ENCODE peak calls at places on chromosomes 6 and 20, in five cellular contexts. I is SK-N-SH, O is GM12878, P is HCT116, E is HepG2. A is an unnamed sample.

GRCh38 chr6:90093558-90094073 is 199.3 kb downstream of the GJA10 start:
- DNase-seq in O (no peak), I (no peak), P (no peak), E (no peak), A (no peak)

GRCh38 chr20:37379967-37380828 is 34.3 kb downstream of the SRC start:
- DNase-seq in E (peak), P (no peak), I (peak), O (no peak), A (no peak)

GRCh38 chr6:115896538-115897129 is 164.1 kb downstream of the FRK start:
- DNase-seq in E (peak), I (peak), P (peak), O (no peak), A (peak)

GRCh38 chr6:155278319-155279049 is 14.7 kb downstream of the CLDN20 start:
- DNase-seq in P (no peak), O (no peak), E (no peak), I (no peak), A (no peak)

GRCh38 chr6:149566372-149567193 is at the start of gene GINM1:
- DNase-seq in P (no peak), E (peak), I (peak), O (no peak), A (no peak)

GRCh38 chr6:150719099-150719767 is 119.5 kb downstream of the PLEKHG1 start:
- DNase-seq in I (no peak), P (no peak), E (no peak), O (no peak), A (no peak)

GRCh38 chr6:116596815-116597214 is 19.5 kb upstream of the RSPH4A start:
- DNase-seq in E (peak), I (no peak), P (no peak), O (no peak), A (peak)

GRCh38 chr6:87929843-87930288 is 117.8 kb upstream of the SPACA1 start:
- DNase-seq in P (peak), I (peak), E (peak), O (peak), A (peak)

GRCh38 chr6:110130362-110130761 is 49.1 kb downstream of the WASF1 start:
- DNase-seq in I (no peak), P (no peak), E (no peak), O (no peak), A (no peak)

GRCh38 chr6:156866181-156866862 is 89.1 kb downstream of the ARID1B start:
- DNase-seq in I (no peak), O (no peak), P (no peak), E (no peak), A (no peak)

GRCh38 chr6:37523412-37523811 is 23.7 kb upstream of the CCDC167 start:
- DNase-seq in O (no peak), P (no peak), I (no peak), E (no peak), A (no peak)

GRCh38 chr6:134029495-134030455 is 22.6 kb downstream of the SLC2A12 start:
- DNase-seq in E (no peak), I (peak), O (no peak), P (no peak), A (no peak)

GRCh38 chr6:122839477-122839876 is 50.4 kb downstream of the SMPDL3A start:
- DNase-seq in E (peak), P (peak), I (peak), O (no peak), A (peak)

GRCh38 chr6:158042245-158042798 is 60.7 kb downstream of the SYNJ2 start:
- DNase-seq in P (peak), E (peak), I (peak), O (no peak), A (no peak)
- TF ChIP-seq POLR2AphosphoS5 in P (peak), E (peak), I (no peak), O (no peak), A (no peak)

DNA sequence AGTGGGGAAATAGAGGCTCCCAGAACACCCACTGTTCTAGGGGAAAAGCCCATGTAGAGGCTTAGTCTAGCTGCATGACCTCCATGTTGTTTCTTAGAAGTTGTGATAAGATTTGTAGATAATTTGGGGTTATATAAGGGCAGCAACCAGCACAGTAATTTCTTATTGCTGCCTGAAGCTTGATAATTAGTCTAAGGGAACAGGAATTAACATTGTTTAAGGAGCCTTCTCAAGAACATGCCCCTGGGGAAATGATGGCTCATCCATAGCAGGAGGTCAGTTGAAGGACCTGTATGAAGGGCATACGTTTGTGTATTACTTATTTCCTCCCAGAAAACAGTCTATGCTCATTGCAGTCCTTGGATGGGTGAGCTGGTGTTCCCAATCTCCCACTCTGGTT is 170.7 kb upstream of the SCGN start:
- DNase-seq in O (no peak), E (no peak), I (no peak), P (no peak), A (no peak)
- H3K9ac ChIP-seq in O (no peak), E (no peak), I (no peak), P (no peak), A (no peak)

GRCh38 chr6:36389353-36389752 is 1.9 kb upstream of the ETV7 start:
- DNase-seq in I (no peak), O (no peak), P (no peak), E (no peak), A (no peak)

GRCh38 chr6:36386495-36387439 is 702 bp downstream of the ETV7 start:
- DNase-seq in I (peak), E (no peak), P (no peak), O (no peak), A (no peak)

GRCh38 chr6:36384095-36384494 is 3.4 kb downstream of the ETV7 start:
- DNase-seq in I (no peak), P (no peak), E (no peak), O (no peak), A (no peak)

GRCh38 chr6:36383608-36384007 is 3.9 kb downstream of the ETV7 start:
- DNase-seq in E (no peak), I (no peak), O (no peak), P (no peak), A (no peak)

DNA sequence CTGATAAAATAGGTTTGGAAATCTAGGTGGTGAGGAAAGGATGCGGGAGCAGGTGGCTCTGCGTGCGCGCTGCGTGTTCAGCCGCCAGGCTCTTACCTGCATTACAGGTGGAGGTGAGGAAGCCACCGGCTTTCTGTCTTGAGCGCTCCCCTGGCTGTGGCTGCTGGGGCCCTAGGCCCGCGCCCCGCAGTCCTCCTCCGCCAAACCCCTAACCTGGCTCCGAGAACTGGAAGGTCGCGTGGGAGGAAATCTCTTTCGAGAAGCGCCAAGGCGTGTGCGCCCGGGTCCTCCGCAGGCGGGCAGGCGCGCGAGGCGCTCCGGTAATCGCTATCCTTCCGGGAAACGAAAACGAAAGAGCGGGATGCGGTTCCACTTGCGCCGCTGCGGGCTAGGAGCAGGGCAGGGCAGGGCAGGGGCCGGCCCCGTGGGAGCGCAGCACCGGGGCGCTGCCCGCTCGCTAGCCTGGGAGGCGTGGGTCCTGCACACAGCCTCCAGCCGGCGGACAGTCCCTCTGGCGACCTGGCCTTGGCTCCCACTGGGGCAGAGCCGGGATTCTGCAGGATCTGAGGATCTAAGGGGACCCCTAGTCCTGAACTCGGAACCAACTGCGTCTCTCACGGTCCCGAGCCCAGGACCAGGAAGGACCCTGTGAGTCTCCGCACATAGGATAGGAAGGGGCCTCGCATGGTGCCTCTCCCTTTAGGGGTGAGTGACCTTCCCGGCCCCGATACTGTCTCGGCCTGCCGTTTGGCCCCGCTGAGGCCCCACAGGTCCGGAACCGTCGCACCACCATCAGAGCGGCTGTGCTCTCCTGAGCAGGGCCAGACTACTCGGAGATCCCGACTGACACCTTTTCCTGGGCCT is at the start of gene ETV7:
- DNase-seq in P (no peak), I (peak), O (no peak), E (no peak), A (no peak)
- H3K27ac ChIP-seq in P (no peak), I (no peak), O (peak), E (no peak), A (no peak)

DNA sequence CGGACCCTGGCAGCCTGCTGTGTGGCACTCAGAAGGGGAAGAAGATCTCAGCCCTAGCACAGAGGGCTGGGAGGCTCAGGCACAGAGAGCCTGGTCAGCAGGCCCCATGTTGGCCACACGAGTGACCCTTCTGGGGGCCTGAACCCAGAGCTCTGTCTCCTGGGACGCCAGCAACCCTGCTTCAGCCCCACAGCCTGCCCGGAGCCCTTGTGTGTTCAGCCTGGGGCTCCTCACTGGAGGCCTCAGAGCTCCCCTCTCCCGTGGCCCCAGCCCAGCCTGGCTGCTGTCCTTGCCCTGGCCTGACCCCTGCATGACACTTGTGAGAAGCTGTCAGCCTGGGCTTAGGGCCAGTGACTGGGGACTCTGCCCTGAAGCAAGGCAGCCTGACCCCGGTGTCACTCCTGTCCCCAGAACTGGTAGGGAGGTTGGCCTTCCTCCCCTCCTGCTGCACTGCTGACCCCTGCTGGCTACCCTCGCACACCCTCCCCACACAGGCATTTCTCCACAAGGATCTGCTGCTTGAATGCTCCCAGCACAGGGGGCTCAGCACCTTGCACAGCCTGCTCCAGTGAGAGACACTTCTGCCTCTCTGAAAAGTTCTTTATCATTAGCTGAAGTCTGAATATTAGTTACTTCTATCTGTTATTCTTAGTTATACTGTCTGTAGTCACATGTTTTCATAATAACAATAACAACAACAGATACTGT is 15.4 kb upstream of the IP6K3 start:
- DNase-seq in P (no peak), E (peak), O (no peak), I (peak), A (no peak)
- TF ChIP-seq POLR2AphosphoS5 in P (no peak), E (no peak), O (no peak), I (no peak), A (no peak)

GRCh38 chr20:59001449-59002171 is 5.4 kb downstream of the CTSZ start:
- DNase-seq in E (no peak), I (no peak), P (no peak), O (no peak), A (no peak)

GRCh38 chr20:59003836-59004492 is 3.1 kb downstream of the CTSZ start:
- DNase-seq in P (no peak), E (no peak), I (no peak), O (no peak), A (no peak)

GRCh38 chr20:59004493-59004762 is 2.6 kb downstream of the CTSZ start:
- DNase-seq in O (no peak), E (no peak), P (no peak), I (no peak), A (no peak)

GRCh38 chr20:59002388-59002787 is 4.7 kb downstream of the CTSZ start:
- DNase-seq in P (no peak), I (no peak), E (no peak), O (no peak), A (no peak)

DNA sequence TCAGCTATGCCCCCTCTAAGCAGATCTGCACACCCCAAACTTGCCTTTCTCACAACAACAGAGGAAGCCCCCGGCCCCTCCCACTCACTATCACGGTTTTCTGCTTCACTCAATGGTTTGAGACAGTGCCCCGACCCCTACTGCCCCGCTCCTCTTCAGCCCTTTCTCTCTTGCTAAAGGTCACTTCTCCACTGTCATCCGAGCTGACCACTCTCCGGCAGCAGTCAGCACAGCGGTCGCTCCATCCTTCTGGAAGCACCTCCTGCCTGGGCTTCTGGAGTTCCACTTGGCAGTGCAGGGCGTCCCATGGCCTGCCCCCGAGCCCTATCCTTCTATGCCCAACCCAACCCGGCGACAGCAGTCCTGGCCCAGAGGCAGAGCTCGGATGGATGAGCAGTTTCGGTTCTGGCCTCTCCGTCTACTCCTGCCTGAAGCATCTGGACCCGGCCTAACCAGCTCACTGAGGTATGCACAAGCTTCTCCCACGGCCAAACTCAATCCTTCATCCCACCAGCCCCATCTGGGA is 4.1 kb downstream of the CTSZ start:
- DNase-seq in I (no peak), P (no peak), E (no peak), O (no peak), A (no peak)
- H3K9ac ChIP-seq in I (no peak), P (no peak), E (no peak), O (peak), A (no peak)

DNA sequence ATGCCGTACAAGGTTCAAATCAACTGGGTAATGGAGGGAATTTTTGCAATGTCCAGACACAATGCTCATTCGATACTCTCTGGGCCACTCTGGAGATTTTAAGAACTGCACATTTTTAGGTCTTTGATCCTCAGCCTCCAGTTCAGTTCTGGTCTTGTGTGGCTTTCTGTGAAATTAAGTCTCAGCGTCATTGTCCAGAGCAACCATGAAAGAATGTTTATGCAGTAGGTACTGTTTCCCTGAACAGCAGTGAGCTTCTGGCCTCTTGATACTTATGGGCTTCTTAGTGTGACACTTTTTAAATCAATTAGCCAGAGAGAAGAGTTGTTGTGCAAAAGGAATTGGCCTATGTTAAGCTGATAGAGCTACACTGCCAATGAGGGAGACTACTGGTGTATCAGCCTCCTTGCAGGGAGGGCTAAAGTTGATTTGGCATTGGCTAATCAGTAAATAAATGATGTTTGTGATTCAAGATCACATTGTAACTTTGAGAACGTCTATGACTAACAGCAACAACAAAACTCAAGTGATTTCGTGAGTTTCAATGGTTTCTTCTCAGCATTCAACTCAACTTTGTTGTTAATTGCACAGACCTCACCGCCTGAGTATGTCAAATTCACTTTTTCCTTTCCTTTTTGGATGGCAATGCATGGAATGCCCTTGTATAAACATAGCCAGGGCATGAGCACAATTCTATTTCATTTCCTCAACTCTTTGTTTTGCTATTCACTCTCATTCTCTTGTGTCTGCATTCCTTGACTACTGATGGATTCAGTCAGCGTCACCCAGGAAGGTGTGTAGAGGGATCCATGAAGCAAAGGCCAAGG is 85.1 kb downstream of the GJA1 start:
- DNase-seq in E (no peak), P (no peak), I (no peak), O (no peak), A (no peak)
- H3K27ac ChIP-seq in E (no peak), P (no peak), I (no peak), O (no peak), A (no peak)

A was measured in SK-N-MC.